ENCODE peak calls at places on chromosomes 2 and 18, in seven cellular contexts. D is mammary epithelial cell, Y is left ventricle myocardium inferior, H is kidney epithelial cell, B is adrenal gland, M is ascending aorta, N is HCT116. F is an unnamed sample.

GRCh38 chr2:29164101-29164846 is 49.1 kb downstream of the CLIP4 start:
- DNase-seq in D (no peak), Y (no peak), H (no peak), B (no peak), M (no peak), N (no peak), F (no peak)

GRCh38 chr2:238596571-238597551 is 170.1 kb downstream of the ASB1 start:
- DNase-seq in D (peak; percentile 84), Y (peak; percentile 51), H (peak; percentile 90), B (peak; percentile 59), M (peak; percentile 90), N (peak; percentile 89), F (no peak)

GRCh38 chr2:176246324-176246723 is 22.9 kb upstream of the MTX2 start:
- DNase-seq in D (no peak), Y (no peak), H (no peak), B (no peak), M (no peak), N (no peak), F (no peak)

GRCh38 chr18:74507927-74508326 is 11.8 kb downstream of the CNDP2 start:
- DNase-seq in D (no peak), Y (no peak), H (no peak), B (no peak), M (no peak), N (no peak), F (no peak)

GRCh38 chr2:1755436-1756191 is 11.3 kb upstream of the PXDN start:
- DNase-seq in D (no peak), Y (no peak), H (no peak), B (no peak), M (peak; percentile 31), N (no peak), F (peak; percentile 96)

GRCh38 chr2:105919191-105919811 is 174.6 kb downstream of the NCK2 start:
- DNase-seq in D (peak; percentile 87), Y (peak; percentile 70), H (peak; percentile 4), B (no peak), M (no peak), N (peak; percentile 92), F (no peak)

GRCh38 chr18:55579471-55579870 is 8.5 kb downstream of the TCF4 start:
- DNase-seq in D (no peak), Y (no peak), H (no peak), B (no peak), M (no peak), N (no peak), F (no peak)

GRCh38 chr2:85922210-85922609 is 33.4 kb upstream of the ST3GAL5 start:
- DNase-seq in D (no peak), Y (no peak), H (no peak), B (no peak), M (no peak), N (no peak), F (no peak)

GRCh38 chr18:3966246-3966984 is 488.7 kb downstream of the DLGAP1 start:
- DNase-seq in D (no peak), Y (no peak), H (no peak), B (peak; percentile 35), M (no peak), N (no peak), F (no peak)

GRCh38 chr2:85846411-85846810 is 42.4 kb downstream of the ST3GAL5 start:
- DNase-seq in D (no peak), Y (no peak), H (peak; percentile 9), B (no peak), M (no peak), N (no peak), F (no peak)

GRCh38 chr2:121360566-121361300 is 75.7 kb upstream of the TFCP2L1 start:
- DNase-seq in D (peak; percentile 87), Y (peak; percentile 46), H (peak; percentile 48), B (peak; percentile 17), M (peak; percentile 84), N (no peak), F (no peak)

GRCh38 chr2:23602113-23602512 is 217.1 kb downstream of the KLHL29 start:
- DNase-seq in D (peak; percentile 61), Y (no peak), H (no peak), B (peak; percentile 54), M (no peak), N (no peak), F (no peak)

GRCh38 chr2:119246884-119247843 is 23.5 kb downstream of the STEAP3 start:
- DNase-seq in D (no peak), Y (no peak), H (no peak), B (no peak), M (peak; percentile 53), N (no peak), F (no peak)

GRCh38 chr18:67410075-67410474 is 106.4 kb downstream of the DSEL start:
- DNase-seq in D (no peak), Y (no peak), H (no peak), B (no peak), M (no peak), N (no peak), F (peak; percentile 16)

GRCh38 chr18:13629841-13630747 is 96.3 kb downstream of the FAM210A start:
- DNase-seq in D (peak; percentile 43), Y (no peak), H (no peak), B (peak; percentile 52), M (no peak), N (peak; percentile 48), F (peak; percentile 76)

GRCh38 chr2:641501-642430 is 35.4 kb downstream of the TMEM18 start:
- DNase-seq in D (no peak), Y (no peak), H (no peak), B (no peak), M (no peak), N (no peak), F (no peak)

GRCh38 chr2:233654501-233654900 is 17.2 kb upstream of the UGT1A9 start:
- DNase-seq in D (no peak), Y (no peak), H (no peak), B (no peak), M (no peak), N (no peak), F (no peak)

GRCh38 chr2:222709191-222709891 is 37.9 kb downstream of the MOGAT1 start:
- DNase-seq in D (peak; percentile 41), Y (peak; percentile 63), H (peak; percentile 92), B (peak; percentile 37), M (peak; percentile 90), N (peak; percentile 83), F (peak; percentile 99)

GRCh38 chr2:56333812-56334485 is 150.2 kb downstream of the CCDC85A start:
- DNase-seq in D (no peak), Y (no peak), H (no peak), B (no peak), M (no peak), N (no peak), F (no peak)

GRCh38 chr2:169476459-169476858 is 2.8 kb upstream of the BBS5 start:
- DNase-seq in D (peak; percentile 80), Y (no peak), H (no peak), B (no peak), M (no peak), N (peak; percentile 21), F (no peak)

GRCh38 chr18:7789853-7790552 is 222.9 kb downstream of the PTPRM start:
- DNase-seq in D (peak; percentile 37), Y (no peak), H (no peak), B (no peak), M (no peak), N (peak; percentile 29), F (peak; percentile 74)

GRCh38 chr18:63100626-63100900 is 219.0 kb downstream of the BCL2 start:
- DNase-seq in D (no peak), Y (no peak), H (no peak), B (no peak), M (no peak), N (no peak), F (no peak)

DNA sequence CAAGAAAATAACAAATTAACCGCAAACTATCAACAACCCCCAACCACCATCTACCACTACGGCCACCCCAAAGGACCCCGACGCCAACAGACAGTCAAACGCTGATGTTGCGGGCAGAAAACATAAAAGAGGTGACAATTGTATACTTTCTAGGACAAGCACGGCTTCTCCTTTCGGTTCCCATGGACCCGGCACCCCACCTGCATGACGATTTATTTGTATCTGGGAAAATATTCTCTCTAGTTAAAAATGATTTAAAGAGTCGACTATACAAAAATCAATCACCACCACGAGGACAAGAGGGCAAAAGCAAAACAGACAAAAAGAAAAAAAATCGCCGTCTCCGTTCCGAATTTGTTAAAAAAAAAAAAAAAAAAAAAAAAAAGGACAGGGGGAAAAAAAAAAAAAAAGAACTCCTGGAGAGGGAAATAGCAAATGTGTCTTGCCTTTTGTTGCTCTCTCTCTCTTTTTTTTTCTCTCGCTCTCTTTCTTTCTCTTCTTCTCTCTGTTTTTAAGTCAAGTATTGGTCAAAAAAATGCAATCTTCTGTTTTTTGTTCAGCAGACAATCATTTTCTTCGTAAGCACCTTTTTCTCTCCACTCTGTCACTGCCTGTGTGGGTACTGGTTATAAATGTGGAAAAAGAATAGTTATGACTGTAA is 3.6 kb downstream of the SIX3 start:
- DNase-seq in D (no peak), Y (no peak), H (no peak), B (no peak), M (no peak), N (no peak), F (no peak)
- H3K4me3 ChIP-seq in D (no peak overlapping the region), Y (no peak overlapping the region), H (no peak overlapping the region), B (peak overlapping the region; percentile 29), M (peak overlapping the region; percentile 34), N (no peak overlapping the region), F (no peak overlapping the region)

DNA sequence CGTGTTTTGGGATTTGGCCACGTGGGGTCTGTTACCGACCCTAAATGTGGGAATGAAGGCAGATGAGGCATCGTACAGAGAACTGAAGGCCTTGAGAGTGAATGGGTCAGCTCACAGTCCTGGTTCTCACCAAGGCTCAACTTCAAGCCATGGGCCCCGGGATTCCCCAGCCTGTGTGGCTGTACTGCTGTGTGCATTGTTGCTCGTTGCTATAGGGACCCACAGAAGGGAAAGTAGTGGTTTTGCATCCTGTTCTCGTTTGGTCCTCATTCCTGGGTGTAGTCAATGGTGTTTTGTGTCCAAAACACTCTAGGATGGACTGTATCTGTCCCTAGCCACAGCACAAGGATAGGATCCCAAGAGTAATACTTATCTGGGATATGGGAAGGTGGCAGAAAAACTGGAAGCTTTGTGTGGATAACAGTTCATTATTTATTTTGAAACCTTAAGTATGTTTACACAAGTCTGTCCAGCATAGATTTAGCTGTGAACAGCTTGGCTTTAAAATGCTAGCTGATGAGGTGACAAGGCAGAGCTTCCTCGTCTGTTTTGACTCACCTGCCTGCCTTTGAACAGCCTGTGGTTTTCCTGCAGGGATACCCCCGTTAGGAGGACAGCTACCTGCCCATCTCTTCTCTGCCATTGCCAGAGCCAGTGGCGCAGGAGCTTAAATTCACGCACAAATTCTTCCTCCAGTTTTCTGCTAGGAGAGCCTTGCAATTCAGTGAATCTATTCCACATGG is 85.0 kb downstream of the WDSUB1 start:
- DNase-seq in D (no peak), Y (no peak), H (no peak), B (no peak), M (no peak), N (no peak), F (peak; percentile 40)
- H3K36me3 ChIP-seq in D (peaks cover 24% of the 10 kb centered on the region), Y (peaks cover 49% of the 10 kb centered on the region), H (no peaks in the 10 kb centered on the region), B (no peaks in the 10 kb centered on the region), M (peaks cover 21% of the 10 kb centered on the region), N (peaks cover 4% of the 10 kb centered on the region), F (peaks cover 16% of the 10 kb centered on the region)

DNA sequence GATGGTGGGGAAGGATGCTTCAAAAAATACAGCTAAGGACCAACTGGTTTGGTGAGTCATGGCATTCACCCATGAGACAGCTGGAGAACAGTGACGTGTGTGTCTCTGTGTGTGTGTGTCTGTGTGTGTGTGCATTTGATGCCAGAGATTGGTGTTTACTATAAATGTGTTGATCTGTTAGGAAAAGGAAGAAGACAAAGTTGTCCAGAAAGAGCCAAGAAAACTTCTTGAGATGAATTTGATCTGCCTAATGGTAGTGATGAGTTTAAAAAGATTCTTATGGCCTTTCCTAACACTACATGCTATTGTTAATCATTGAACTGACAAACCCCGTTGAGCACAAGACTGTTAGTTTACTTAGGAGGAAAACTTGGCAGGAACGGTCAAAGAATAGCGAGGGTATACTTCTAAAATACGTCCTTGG is 36.4 kb upstream of the IL1R1 start:
- DNase-seq in D (no peak), Y (no peak), H (no peak), B (no peak), M (no peak), N (no peak), F (no peak)
- H3K4me3 ChIP-seq in D (no peak overlapping the region), Y (no peak overlapping the region), H (no peak overlapping the region), B (no peak overlapping the region), M (no peak overlapping the region), N (no peak overlapping the region), F (no peak overlapping the region)

GRCh38 chr2:190976521-190976920 is 37.5 kb downstream of the STAT1 start:
- DNase-seq in D (no peak), Y (no peak), H (no peak), B (no peak), M (no peak), N (no peak), F (no peak)
- H3K36me3 ChIP-seq in D (peaks cover 46% of the 10 kb centered on the region), Y (peaks cover 88% of the 10 kb centered on the region), H (peaks cover 4% of the 10 kb centered on the region), B (no peaks in the 10 kb centered on the region), M (peaks cover 58% of the 10 kb centered on the region), N (peaks cover 82% of the 10 kb centered on the region), F (peaks cover 16% of the 10 kb centered on the region)